ENCODE peak calls at places on chromosomes 11 and 22, in four cellular contexts. Z is tibial artery, L is NAMALWA, U is amniotic epithelial cell. D is an unnamed sample.

GRCh38 chr11:9263840-9264380 is 1.2 kb downstream of the DENND5A start:
- DNase-seq in Z (no peak), L (peak; percentile 67), U (peak; percentile 27), D (no peak)

GRCh38 chr11:110951609-110952008 is 239.4 kb upstream of the ARHGAP20 start:
- DNase-seq in Z (no peak), L (no peak), U (no peak), D (no peak)

GRCh38 chr11:129458278-129458677 is 82.6 kb downstream of the BARX2 start:
- DNase-seq in Z (no peak), L (no peak), U (no peak), D (no peak)

GRCh38 chr22:17772963-17773605 is 1.2 kb downstream of the BID start:
- DNase-seq in Z (no peak), L (no peak), U (peak; percentile 58), D (peak; percentile 8)

GRCh38 chr11:113839842-113840241 is 35.5 kb downstream of the USP28 start:
- DNase-seq in Z (no peak), L (peak; percentile 59), U (no peak), D (no peak)

GRCh38 chr22:17903564-17904295 is 120.6 kb downstream of the MICAL3 start:
- DNase-seq in Z (no peak), L (no peak), U (no peak), D (no peak)

GRCh38 chr11:70805243-70805642 is 406.9 kb downstream of the CTTN start:
- DNase-seq in Z (no peak), L (no peak), U (no peak), D (no peak)

GRCh38 chr11:72553748-72554147 is 119.4 kb upstream of the CLPB start:
- DNase-seq in Z (no peak), L (peak; percentile 44), U (no peak), D (no peak)

GRCh38 chr22:19766235-19766505 is 5.6 kb downstream of the TBX1 start:
- DNase-seq in Z (no peak), L (no peak), U (no peak), D (no peak)

GRCh38 chr22:24265734-24266133 is 4.9 kb upstream of the SPECC1L start:
- DNase-seq in Z (no peak), L (no peak), U (no peak), D (no peak)

GRCh38 chr11:66279092-66279797 is 1.3 kb downstream of the CNIH2 start:
- DNase-seq in Z (no peak), L (no peak), U (no peak), D (no peak)

GRCh38 chr22:45072322-45072903 is 62.6 kb upstream of the PHF21B start:
- DNase-seq in Z (no peak), L (no peak), U (peak; percentile 61), D (no peak)

GRCh38 chr11:10455637-10456487 is 798 bp downstream of the AMPD3 start:
- DNase-seq in Z (peak; percentile 55), L (peak; percentile 91), U (peak; percentile 83), D (no peak)

GRCh38 chr11:129620705-129621104 is 194.9 kb upstream of the TMEM45B start:
- DNase-seq in Z (no peak), L (no peak), U (peak; percentile 17), D (no peak)

GRCh38 chr11:61889831-61890230 is 1.5 kb downstream of the FADS3 start:
- DNase-seq in Z (no peak), L (no peak), U (no peak), D (no peak)

GRCh38 chr22:41030891-41031290 is 61.5 kb upstream of the EP300 start:
- DNase-seq in Z (no peak), L (no peak), U (peak; percentile 94), D (peak; percentile 61)

GRCh38 chr22:17387356-17387755 is 18.1 kb downstream of the CECR2 start:
- DNase-seq in Z (no peak), L (no peak), U (no peak), D (no peak)

GRCh38 chr11:120352405-120352804 is 16.2 kb downstream of the ARHGEF12 start:
- DNase-seq in Z (no peak), L (no peak), U (no peak), D (no peak)

GRCh38 chr11:57566035-57566504 is 1.4 kb downstream of the UBE2L6 start:
- DNase-seq in Z (peak; percentile 44), L (peak; percentile 77), U (peak; percentile 52), D (peak; percentile 25)

GRCh38 chr11:17412488-17413180 is 24.2 kb upstream of the KCNJ11 start:
- DNase-seq in Z (no peak), L (no peak), U (no peak), D (no peak)

GRCh38 chr11:119352857-119353260 is 6.4 kb upstream of the MFRP start:
- DNase-seq in Z (no peak), L (no peak), U (peak; percentile 88), D (no peak)

GRCh38 chr11:112320668-112321067 is 60.0 kb upstream of the PLET1 start:
- DNase-seq in Z (peak; percentile 58), L (no peak), U (peak; percentile 86), D (no peak)

GRCh38 chr11:2912038-2912410 is 17.2 kb downstream of the PHLDA2 start:
- DNase-seq in Z (no peak), L (no peak), U (no peak), D (no peak)

GRCh38 chr22:38491707-38492348 is 14.3 kb downstream of the DDX17 start:
- DNase-seq in Z (no peak), L (no peak), U (no peak), D (no peak)

GRCh38 chr11:118921121-118921928 is 4.4 kb downstream of the BCL9L start:
- DNase-seq in Z (peak; percentile 91), L (no peak), U (peak; percentile 98), D (no peak)

GRCh38 chr11:65560555-65561418 is 2.6 kb upstream of the LTBP3 start:
- DNase-seq in Z (peak; percentile 67), L (no peak), U (peak; percentile 53), D (no peak)

GRCh38 chr11:27861706-27862430 is 161.6 kb upstream of the BDNF start:
- DNase-seq in Z (no peak), L (no peak), U (peak; percentile 96), D (peak; percentile 78)

GRCh38 chr11:121929581-121929980 is 186.4 kb downstream of the BLID start:
- DNase-seq in Z (no peak), L (no peak), U (peak; percentile 35), D (no peak)

GRCh38 chr11:94199367-94200130 is 70.9 kb downstream of the PANX1 start:
- DNase-seq in Z (no peak), L (no peak), U (no peak), D (no peak)

GRCh38 chr22:44889233-44889878 is 120.4 kb downstream of the PHF21B start:
- DNase-seq in Z (no peak), L (no peak), U (no peak), D (no peak)

GRCh38 chr11:133694701-133695100 is 150.6 kb downstream of the SPATA19 start:
- DNase-seq in Z (no peak), L (no peak), U (no peak), D (no peak)

GRCh38 chr11:115869780-115870431 is 365.7 kb upstream of the CADM1 start:
- DNase-seq in Z (no peak), L (peak; percentile 74), U (no peak), D (no peak)

GRCh38 chr22:31253949-31254348 is 38.3 kb downstream of the PIK3IP1 start:
- DNase-seq in Z (no peak), L (no peak), U (no peak), D (no peak)

GRCh38 chr11:35030716-35031213 is 108.2 kb upstream of the CD44 start:
- DNase-seq in Z (peak; percentile 80), L (no peak), U (peak; percentile 90), D (peak; percentile 86)

GRCh38 chr22:48853627-48854240 is 973.9 kb downstream of the BRD1 start:
- DNase-seq in Z (no peak), L (no peak), U (no peak), D (no peak)

GRCh38 chr11:134617360-134617759 is 205.3 kb upstream of the B3GAT1 start:
- DNase-seq in Z (no peak), L (no peak), U (no peak), D (no peak)

GRCh38 chr11:36048496-36049247 is 104.8 kb downstream of the LDLRAD3 start:
- DNase-seq in Z (no peak), L (no peak), U (no peak), D (no peak)